ENCODE peak calls at places on chromosomes 2 and 18, in nine cellular contexts. X, K, F, M, E, S, D, W and G are unnamed samples.

GRCh38 chr2:11611251-11611650 is 58.7 kb downstream of the NTSR2 start:
- DNase-seq in X (no peak), K (no peak), F (no peak), M (no peak), E (no peak), S (no peak), D (no peak), W (no peak), G (no peak)

GRCh38 chr18:8623549-8624106 is 14.4 kb downstream of the RAB12 start:
- DNase-seq in X (no peak), K (no peak), F (no peak), M (no peak), E (no peak), S (no peak), D (peak; percentile 76), W (no peak), G (no peak)

GRCh38 chr2:168530980-168531379 is 74.9 kb downstream of the CERS6 start:
- DNase-seq in X (no peak), K (no peak), F (no peak), M (no peak), E (no peak), S (peak; percentile 65), D (no peak), W (no peak), G (no peak)

GRCh38 chr2:14583802-14584201 is 48.7 kb upstream of the LRATD1 start:
- DNase-seq in X (no peak), K (no peak), F (no peak), M (no peak), E (no peak), S (no peak), D (no peak), W (no peak), G (no peak)

GRCh38 chr2:8392098-8392844 is 289.6 kb upstream of the ID2 start:
- DNase-seq in X (peak; percentile 77), K (no peak), F (no peak), M (no peak), E (no peak), S (no peak), D (no peak), W (no peak), G (no peak)

GRCh38 chr2:205580591-205580990 is 101.7 kb upstream of the NRP2 start:
- DNase-seq in X (no peak), K (no peak), F (no peak), M (no peak), E (no peak), S (peak; percentile 73), D (no peak), W (no peak), G (no peak)

GRCh38 chr18:31380912-31381311 is 4.3 kb downstream of the DSG4 start:
- DNase-seq in X (no peak), K (no peak), F (no peak), M (no peak), E (no peak), S (no peak), D (no peak), W (no peak), G (no peak)

GRCh38 chr2:96549967-96550786 is 13.6 kb downstream of the ARID5A start:
- DNase-seq in X (peak; percentile 95), K (no peak), F (no peak), M (no peak), E (no peak), S (peak; percentile 20), D (peak; percentile 84), W (no peak), G (no peak)

GRCh38 chr2:60512641-60513040 is 40.8 kb downstream of the BCL11A start:
- DNase-seq in X (no peak), K (no peak), F (no peak), M (no peak), E (no peak), S (no peak), D (no peak), W (no peak), G (no peak)

GRCh38 chr2:85792783-85793441 is 39.1 kb downstream of the ATOH8 start:
- DNase-seq in X (no peak), K (no peak), F (no peak), M (no peak), E (no peak), S (peak; percentile 82), D (peak; percentile 64), W (no peak), G (no peak)
- H3K4me1 ChIP-seq in X (no peaks in the 10 kb centered on the region), K (peaks cover 7% of the 10 kb centered on the region), F (peaks cover 42% of the 10 kb centered on the region), M (peaks cover 50% of the 10 kb centered on the region), E (peaks cover 51% of the 10 kb centered on the region), S (peaks cover 31% of the 10 kb centered on the region), D (peaks cover 61% of the 10 kb centered on the region), W (no peaks in the 10 kb centered on the region), G (peaks cover 17% of the 10 kb centered on the region)

GRCh38 chr2:217941886-217942728 is 60.7 kb downstream of the TNS1 start:
- DNase-seq in X (no peak), K (no peak), F (no peak), M (no peak), E (no peak), S (no peak), D (peak; percentile 81), W (no peak), G (no peak)
- H3K4me1 ChIP-seq in X (peaks cover 17% of the 10 kb centered on the region), K (peaks cover 21% of the 10 kb centered on the region), F (no peaks in the 10 kb centered on the region), M (peaks cover 29% of the 10 kb centered on the region), E (peaks cover 31% of the 10 kb centered on the region), S (peaks cover 53% of the 10 kb centered on the region), D (peaks cover 29% of the 10 kb centered on the region), W (no peaks in the 10 kb centered on the region), G (no peaks in the 10 kb centered on the region)

GRCh38 chr2:38603402-38604265 is 906 bp upstream of the HNRNPLL start:
- DNase-seq in X (peak; percentile 90), K (peak; percentile 87), F (peak; percentile 63), M (no peak), E (peak; percentile 50), S (peak; percentile 87), D (peak; percentile 91), W (peak; percentile 76), G (peak; percentile 76)
- H3K4me1 ChIP-seq in X (peaks cover 21% of the 10 kb centered on the region), K (peaks cover 10% of the 10 kb centered on the region), F (peaks cover 5% of the 10 kb centered on the region), M (peaks cover 13% of the 10 kb centered on the region), E (peaks cover 28% of the 10 kb centered on the region), S (peaks cover 27% of the 10 kb centered on the region), D (peaks cover 26% of the 10 kb centered on the region), W (peaks cover 15% of the 10 kb centered on the region), G (peaks cover 30% of the 10 kb centered on the region)

DNA sequence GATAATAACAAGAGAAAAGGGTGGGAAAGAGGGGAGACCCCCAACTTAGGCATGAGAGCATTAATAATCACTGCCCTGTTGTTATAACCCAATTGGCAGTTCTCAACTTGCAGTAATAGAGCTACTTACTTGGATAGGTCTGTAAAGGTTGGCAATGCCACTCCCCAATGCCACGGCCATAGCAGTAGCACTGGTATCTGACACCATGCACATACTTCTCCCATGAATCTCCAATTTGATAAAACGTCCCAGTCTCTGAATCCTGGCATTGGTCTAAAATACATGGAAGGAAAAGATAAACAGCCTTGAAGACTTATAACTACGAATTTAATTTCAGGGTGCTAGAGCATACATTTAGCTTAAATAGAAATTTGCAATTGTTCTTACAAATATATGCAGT is 16.8 kb downstream of the FN1 start:
- DNase-seq in X (no peak), K (no peak), F (no peak), M (no peak), E (no peak), S (no peak), D (no peak), W (no peak), G (no peak)
- H3K4me1 ChIP-seq in X (no peaks in the 10 kb centered on the region), K (peaks cover 3% of the 10 kb centered on the region), F (no peaks in the 10 kb centered on the region), M (no peaks in the 10 kb centered on the region), E (no peaks in the 10 kb centered on the region), S (peaks cover 85% of the 10 kb centered on the region), D (no peaks in the 10 kb centered on the region), W (no peaks in the 10 kb centered on the region), G (no peaks in the 10 kb centered on the region)